ENCODE peak calls at places on chromosomes 2 and 18, in eight cellular contexts. X is NAMALWA; Z is dorsolateral prefrontal cortex; A is activated CD4-positive, alpha-beta T cell treated with anti-CD3 and anti-CD28 coated beads, Interleukin-2, amount 50 U/mL, for 4 hours; W is activated effector memory CD4-positive, alpha-beta T cell treated with anti-CD3 and anti-CD28 coated beads, Interleukin-2, amount 50 U/mL, for 16 hours; C is lower leg skin; K is mucosa of gallbladder; J is left ventricle myocardium superior. P is an unnamed sample.

GRCh38 chr2:9212010-9212638 is 5.5 kb downstream of the ASAP2 start:
- DNase-seq in A (no peak), Z (no peak), K (peak), J (no peak), X (no peak), W (no peak), C (no peak), P (no peak)

GRCh38 chr18:7945882-7946281 is 378.8 kb downstream of the PTPRM start:
- DNase-seq in C (no peak), Z (no peak), X (no peak), W (no peak), J (no peak), K (peak), A (no peak), P (no peak)

GRCh38 chr2:107992069-107992468 is 5.7 kb downstream of the SLC5A7 start:
- DNase-seq in K (no peak), C (no peak), Z (no peak), W (no peak), X (no peak), A (no peak), J (no peak), P (no peak)

GRCh38 chr18:33051397-33051796 is 278.6 kb upstream of the KLHL14 start:
- DNase-seq in X (no peak), K (peak), A (no peak), C (no peak), W (no peak), J (no peak), Z (no peak), P (no peak)

GRCh38 chr2:216478151-216478550 is 20.5 kb upstream of the RPL37A start:
- DNase-seq in Z (no peak), K (no peak), X (no peak), A (no peak), C (no peak), W (no peak), J (no peak), P (no peak)

GRCh38 chr2:201118121-201118956 is 2.4 kb downstream of the CFLAR start:
- DNase-seq in A (peak), C (peak), J (peak), W (peak), X (peak), K (peak), Z (peak), P (peak)

GRCh38 chr2:20350105-20350712 is 435 bp downstream of the PUM2 start:
- DNase-seq in X (peak), C (no peak), K (no peak), A (peak), W (peak), J (no peak), Z (no peak), P (peak)

GRCh38 chr2:152078662-152079061 is 20.2 kb downstream of the CACNB4 start:
- DNase-seq in X (no peak), J (no peak), A (no peak), C (no peak), K (no peak), W (no peak), Z (no peak), P (no peak)

GRCh38 chr2:46001290-46001689 is 295.9 kb upstream of the EPAS1 start:
- DNase-seq in W (no peak), C (no peak), A (no peak), J (no peak), X (no peak), K (no peak), Z (no peak), P (no peak)

GRCh38 chr2:159072795-159073194 is 104.4 kb downstream of the TANC1 start:
- DNase-seq in C (no peak), K (no peak), X (no peak), J (no peak), A (no peak), W (no peak), Z (no peak), P (no peak)

GRCh38 chr2:179020156-179020750 is 29.7 kb downstream of the CCDC141 start:
- DNase-seq in A (peak), J (peak), K (no peak), C (no peak), W (peak), Z (no peak), X (peak), P (peak)

GRCh38 chr2:204731996-204732395 is 186.7 kb downstream of the PARD3B start:
- DNase-seq in A (no peak), K (no peak), J (no peak), C (no peak), X (no peak), W (no peak), Z (no peak), P (no peak)

P was measured in Karpas-422.